ENCODE peak calls at places on chromosomes 12 and 14, in eight cellular contexts. P is GM12865, L is AG10803, E is tibial nerve, U is body of pancreas, B is K562, F is HFF-Myc, D is IMR-90. H is an unnamed sample.

GRCh38 chr12:70052931-70053497 is 190.2 kb upstream of the CNOT2 start:
- DNase-seq in P (no peak), L (peak; percentile 79), E (no peak), U (no peak), B (peak; percentile 37), F (peak; percentile 55), D (peak; percentile 67), H (peak; percentile 92)

GRCh38 chr12:6765634-6766581 is at the start of gene PTMS:
- DNase-seq in P (peak; percentile 53), L (peak; percentile 91), E (peak; percentile 61), U (peak; percentile 65), B (peak; percentile 74), F (peak; percentile 83), D (peak; percentile 92), H (peak; percentile 98)

GRCh38 chr12:51631591-51631990 is 40.6 kb downstream of the SCN8A start:
- DNase-seq in P (no peak), L (peak; percentile 51), E (no peak), U (no peak), B (no peak), F (peak; percentile 26), D (peak; percentile 82), H (peak; percentile 7)

GRCh38 chr12:7017870-7018349 is 366 bp downstream of the LPCAT3 start:
- DNase-seq in P (no peak), L (no peak), E (peak; percentile 15), U (no peak), B (peak; percentile 70), F (no peak), D (peak; percentile 8), H (no peak)

GRCh38 chr12:58487280-58488141 is 432.8 kb downstream of the LRIG3 start:
- DNase-seq in P (peak; percentile 6), L (peak; percentile 98), E (no peak), U (no peak), B (no peak), F (no peak), D (peak; percentile 53), H (peak; percentile 69)

GRCh38 chr14:32666310-32666709 is 272.4 kb upstream of the NPAS3 start:
- DNase-seq in P (no peak), L (peak; percentile 38), E (no peak), U (no peak), B (no peak), F (no peak), D (no peak), H (peak; percentile 18)

GRCh38 chr14:23057757-23058653 is 685 bp upstream of the CDH24 start:
- DNase-seq in P (peak; percentile 90), L (peak; percentile 70), E (peak; percentile 68), U (peak; percentile 91), B (peak; percentile 80), F (peak; percentile 59), D (peak; percentile 76), H (peak; percentile 87)

GRCh38 chr12:64627781-64628180 is 17.5 kb downstream of the RASSF3 start:
- DNase-seq in P (no peak), L (peak; percentile 89), E (no peak), U (no peak), B (no peak), F (no peak), D (peak; percentile 95), H (peak; percentile 89)

GRCh38 chr12:87848248-87848868 is 180.8 kb downstream of the C12orf50 start:
- DNase-seq in P (peak; percentile 63), L (peak; percentile 58), E (no peak), U (no peak), B (peak; percentile 25), F (peak; percentile 41), D (peak; percentile 82), H (peak; percentile 80)

GRCh38 chr12:46267618-46268348 is 1.1 kb downstream of the SLC38A1 start:
- DNase-seq in P (peak; percentile 43), L (peak; percentile 25), E (no peak), U (peak; percentile 31), B (peak; percentile 36), F (no peak), D (peak; percentile 24), H (peak; percentile 23)

GRCh38 chr14:69181491-69181890 is 9.8 kb upstream of the EXD2 start:
- DNase-seq in P (no peak), L (no peak), E (no peak), U (no peak), B (no peak), F (no peak), D (peak; percentile 8), H (peak; percentile 8)

GRCh38 chr14:84036863-84037262 is 1493.1 kb upstream of the FLRT2 start:
- DNase-seq in P (peak; percentile 5), L (peak; percentile 28), E (no peak), U (no peak), B (no peak), F (peak; percentile 27), D (peak; percentile 42), H (peak; percentile 47)

GRCh38 chr12:2794261-2794735 is 472 bp upstream of the FKBP4 start:
- DNase-seq in P (peak; percentile 18), L (no peak), E (no peak), U (no peak), B (no peak), F (no peak), D (no peak), H (peak; percentile 49)

GRCh38 chr12:118342115-118342514 is 30.6 kb downstream of the TAOK3 start:
- DNase-seq in P (no peak), L (no peak), E (no peak), U (no peak), B (no peak), F (no peak), D (no peak), H (no peak)

GRCh38 chr12:102169922-102170698 is 27.5 kb downstream of the PMCH start:
- DNase-seq in P (peak; percentile 59), L (peak; percentile 22), E (no peak), U (peak; percentile 17), B (peak; percentile 29), F (peak; percentile 5), D (peak; percentile 63), H (peak; percentile 58)

GRCh38 chr12:112130461-112130998 is 5.2 kb downstream of the TRAFD1 start:
- DNase-seq in P (peak; percentile 68), L (peak; percentile 23), E (no peak), U (no peak), B (no peak), F (no peak), D (peak; percentile 36), H (peak; percentile 33)

GRCh38 chr12:112133418-112133817 is 8.1 kb downstream of the TRAFD1 start:
- DNase-seq in P (no peak), L (no peak), E (no peak), U (no peak), B (no peak), F (no peak), D (no peak), H (no peak)

GRCh38 chr12:112126916-112127315 is 1.6 kb downstream of the TRAFD1 start:
- DNase-seq in P (no peak), L (no peak), E (no peak), U (no peak), B (no peak), F (no peak), D (peak; percentile 59), H (no peak)

GRCh38 chr12:112134731-112135130 is 9.4 kb downstream of the TRAFD1 start:
- DNase-seq in P (no peak), L (no peak), E (no peak), U (no peak), B (no peak), F (no peak), D (no peak), H (no peak)

GRCh38 chr12:112131686-112132085 is 6.3 kb downstream of the TRAFD1 start:
- DNase-seq in P (no peak), L (peak; percentile 62), E (no peak), U (no peak), B (no peak), F (no peak), D (no peak), H (no peak)
- H3K4me3 ChIP-seq in P (no peak overlapping the region), L (no peak overlapping the region), E (no peak overlapping the region), U (no peak overlapping the region), B (no peak overlapping the region), F (no peak overlapping the region), D (no peak overlapping the region), H (no peak overlapping the region)

GRCh38 chr14:55136241-55136640 is 7.2 kb downstream of the LGALS3 start:
- DNase-seq in P (no peak), L (peak; percentile 75), E (no peak), U (no peak), B (no peak), F (no peak), D (peak; percentile 79), H (peak; percentile 75)

GRCh38 chr14:55136868-55137785 is 8.1 kb downstream of the LGALS3 start:
- DNase-seq in P (no peak), L (peak; percentile 83), E (peak; percentile 67), U (peak; percentile 37), B (no peak), F (no peak), D (peak; percentile 88), H (peak; percentile 93)

GRCh38 chr14:55139696-55140509 is 10.9 kb downstream of the LGALS3 start:
- DNase-seq in P (no peak), L (no peak), E (no peak), U (no peak), B (no peak), F (no peak), D (no peak), H (no peak)

GRCh38 chr14:55139152-55139551 is 10.1 kb downstream of the LGALS3 start:
- DNase-seq in P (no peak), L (no peak), E (no peak), U (no peak), B (no peak), F (no peak), D (no peak), H (no peak)

DNA sequence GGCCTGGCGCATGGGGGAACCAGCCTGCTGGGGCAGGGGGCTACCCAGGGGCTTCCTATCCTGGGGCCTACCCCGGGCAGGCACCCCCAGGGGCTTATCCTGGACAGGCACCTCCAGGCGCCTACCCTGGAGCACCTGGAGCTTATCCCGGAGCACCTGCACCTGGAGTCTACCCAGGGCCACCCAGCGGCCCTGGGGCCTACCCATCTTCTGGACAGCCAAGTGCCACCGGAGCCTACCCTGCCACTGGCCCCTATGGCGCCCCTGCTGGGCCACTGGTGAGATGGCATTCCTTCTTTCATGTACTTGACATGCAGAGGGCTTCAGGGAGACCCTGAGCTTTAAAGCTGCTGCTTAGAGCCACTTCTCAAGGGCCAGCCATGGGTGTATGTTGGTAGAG is 9.0 kb downstream of the LGALS3 start:
- DNase-seq in P (peak; percentile 22), L (no peak), E (no peak), U (no peak), B (no peak), F (no peak), D (no peak), H (no peak)
- TF ChIP-seq CTCF in P (no peak), L (peak; percentile 16), E (no peak), U (no peak), B (peak; percentile 39), F (peak; percentile 41), D (peak; percentile 7), H (peak; percentile 50)

DNA sequence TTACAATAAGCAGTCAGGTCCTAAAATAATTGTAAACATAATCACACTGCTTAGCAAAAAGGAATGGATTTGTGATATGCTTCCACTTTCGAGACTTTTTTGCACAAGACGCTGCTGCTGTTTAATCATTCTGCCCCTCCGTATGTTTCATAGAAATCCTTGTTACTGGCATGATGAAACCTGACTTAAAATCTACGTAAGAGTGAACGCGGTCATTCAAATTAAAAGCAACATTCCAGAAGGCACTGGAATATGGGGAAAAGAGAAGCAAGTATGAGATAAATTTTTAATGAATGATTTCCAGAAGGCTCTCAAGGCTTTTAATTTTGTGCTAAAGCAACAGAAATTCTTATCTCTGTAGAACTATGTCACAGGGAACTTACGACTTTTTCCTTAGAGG is 1.1 kb downstream of the CNIH1 start:
- DNase-seq in P (no peak), L (peak; percentile 54), E (no peak), U (no peak), B (no peak), F (no peak), D (peak; percentile 36), H (peak; percentile 52)
- H3K4me3 ChIP-seq in P (peak overlapping the region; percentile 65), L (peak overlapping the region; percentile 78), E (peak overlapping the region; percentile 84), U (no peak overlapping the region), B (peak overlapping the region; percentile 91), F (peak overlapping the region; percentile 59), D (peak overlapping the region; percentile 62), H (peak overlapping the region; percentile 69)

GRCh38 chr14:65604946-65605345 is 192.4 kb downstream of the FUT8 start:
- DNase-seq in P (no peak), L (no peak), E (no peak), U (no peak), B (no peak), F (no peak), D (peak; percentile 13), H (peak; percentile 7)
- TF ChIP-seq CTCF in P (peak; percentile 15), L (peak; percentile 39), E (no peak), U (no peak), B (no peak), F (no peak), D (peak; percentile 44), H (peak; percentile 17)